ENCODE peak calls at places on chromosomes 16 and 17, in six cellular contexts. G is Panc1; T is activated CD4-positive, alpha-beta T cell treated with anti-CD3 and anti-CD28 coated beads for 36 hours; L is HepG2; J is stimulated activated naive B cell treated with anti-CD40 and anti-IgM and Interleukin-4, amounts not matched to agents 10 μg/mL and 1 μg/mL and 100 μg/mL, for 72 hours; D is left lung. X is an unnamed sample.

GRCh38 chr16:188674-189073 is 8.4 kb downstream of the HBQ1 start:
- ATAC-seq in G (peak; percentile 67), T (peak; percentile 91), L (peak; percentile 73), J (peak; percentile 78), D (no peak), X (peak; percentile 63)

GRCh38 chr17:348692-349425 is 3.7 kb downstream of the RPH3AL start:
- ATAC-seq in G (peak; percentile 42), T (no peak), L (peak; percentile 61), J (no peak), D (peak; percentile 23), X (no peak)

GRCh38 chr17:42843358-42843934 is 934 bp upstream of the AOC2 start:
- ATAC-seq in G (peak; percentile 59), T (no peak), L (peak; percentile 71), J (no peak), D (peak; percentile 85), X (no peak)

GRCh38 chr17:9974460-9975381 is 69.7 kb upstream of the RCVRN start:
- ATAC-seq in G (no peak), T (no peak), L (no peak), J (peak; percentile 68), D (peak; percentile 54), X (no peak)

GRCh38 chr16:55169780-55170179 is 154.2 kb upstream of the IRX6 start:
- ATAC-seq in G (no peak), T (no peak), L (no peak), J (no peak), D (peak; percentile 76), X (no peak)

GRCh38 chr16:27387724-27388123 is 14.2 kb upstream of the IL21R start:
- ATAC-seq in G (no peak), T (peak; percentile 95), L (no peak), J (peak; percentile 66), D (no peak), X (peak; percentile 95)

GRCh38 chr16:4675864-4676786 is 17.2 kb upstream of the NUDT16L1 start:
- ATAC-seq in G (peak; percentile 35), T (peak; percentile 90), L (peak; percentile 61), J (peak; percentile 38), D (no peak), X (peak; percentile 85)

GRCh38 chr17:56510554-56511342 is 82.8 kb upstream of the NOG start:
- ATAC-seq in G (no peak), T (no peak), L (no peak), J (no peak), D (no peak), X (no peak)

GRCh38 chr16:17360810-17361209 is 110.0 kb downstream of the XYLT1 start:
- ATAC-seq in G (no peak), T (no peak), L (no peak), J (peak; percentile 77), D (peak; percentile 35), X (no peak)

GRCh38 chr17:20935740-20936139 is 107.1 kb downstream of the USP22 start:
- ATAC-seq in G (peak; percentile 53), T (no peak), L (no peak), J (no peak), D (peak; percentile 59), X (no peak)

GRCh38 chr16:74557275-74557674 is 49.6 kb downstream of the GLG1 start:
- ATAC-seq in G (no peak), T (peak; percentile 16), L (no peak), J (no peak), D (peak; percentile 33), X (no peak)

X was measured in activated CD4-positive, CD25-positive, alpha-beta regulatory T cell treated with anti-CD3 and anti-CD28 coated beads, Interleukin-2, amount 50 U/mL, for 24 hours.